ENCODE peak calls at places on chromosome 2, in five cellular contexts. One of them, this sample, is unnamed.
A peak's percentile ranks its signal among the peaks of the same experiment; 100 is the strongest.

GRCh38 chr2:240479561-240479960 is 44.1 kb downstream of the GPC1 start:
- DNase-seq in EH: no peak
- DNase-seq in uterus: no peak
- DNase-seq in amniotic epithelial cell: no peak
- DNase-seq in RPMI8226: no peak
- DNase-seq in this sample: no peak

GRCh38 chr2:207338610-207339009 is 172.9 kb upstream of the KLF7 start:
- DNase-seq in uterus: no peak
- DNase-seq in EH: no peak
- DNase-seq in amniotic epithelial cell: no peak
- DNase-seq in RPMI8226: no peak
- DNase-seq in this sample: no peak

GRCh38 chr2:112168422-112169124 is 30.4 kb downstream of the FBLN7 start:
- DNase-seq in uterus: no peak
- DNase-seq in EH: peak; percentile 24
- DNase-seq in RPMI8226: no peak
- DNase-seq in amniotic epithelial cell: no peak
- DNase-seq in this sample: no peak

GRCh38 chr2:201235865-201236811 is 24.2 kb upstream of the CASP8 start:
- DNase-seq in RPMI8226: peak; percentile 86
- DNase-seq in amniotic epithelial cell: peak; percentile 60
- DNase-seq in EH: peak; percentile 82
- DNase-seq in uterus: peak; percentile 64
- DNase-seq in this sample: peak; percentile 94

GRCh38 chr2:173151671-173152398 is 76.2 kb downstream of the MAP3K20 start:
- DNase-seq in RPMI8226: no peak
- DNase-seq in uterus: no peak
- DNase-seq in EH: peak; percentile 78
- DNase-seq in amniotic epithelial cell: peak; percentile 63
- DNase-seq in this sample: peak; percentile 69

GRCh38 chr2:224284134-224284946 is 117.6 kb downstream of the FAM124B start:
- DNase-seq in EH: peak; percentile 54
- DNase-seq in uterus: no peak
- DNase-seq in amniotic epithelial cell: peak; percentile 23
- DNase-seq in RPMI8226: peak; percentile 28
- DNase-seq in this sample: peak; percentile 80

GRCh38 chr2:167942495-167943081 is 304.8 kb downstream of the STK39 start:
- DNase-seq in amniotic epithelial cell: peak; percentile 35
- DNase-seq in RPMI8226: no peak
- DNase-seq in EH: no peak
- DNase-seq in uterus: no peak
- DNase-seq in this sample: no peak

GRCh38 chr2:174245065-174245464 is 3.3 kb downstream of the OLA1 start:
- DNase-seq in amniotic epithelial cell: no peak
- DNase-seq in EH: no peak
- DNase-seq in uterus: no peak
- DNase-seq in RPMI8226: no peak
- DNase-seq in this sample: no peak

GRCh38 chr2:27264753-27265535 is 2.1 kb upstream of the SLC30A3 start:
- DNase-seq in uterus: peak; percentile 51
- DNase-seq in EH: peak; percentile 63
- DNase-seq in RPMI8226: peak; percentile 76
- DNase-seq in amniotic epithelial cell: peak; percentile 11
- DNase-seq in this sample: peak; percentile 65

GRCh38 chr2:102620367-102620766 is 1.0 kb downstream of the SLC9A2 start:
- DNase-seq in uterus: no peak
- DNase-seq in RPMI8226: peak; percentile 29
- DNase-seq in amniotic epithelial cell: no peak
- DNase-seq in EH: no peak
- DNase-seq in this sample: no peak

GRCh38 chr2:1795842-1796580 is 51.7 kb upstream of the PXDN start:
- DNase-seq in EH: peak; percentile 73
- DNase-seq in amniotic epithelial cell: no peak
- DNase-seq in RPMI8226: peak; percentile 52
- DNase-seq in uterus: no peak
- DNase-seq in this sample: peak; percentile 65

GRCh38 chr2:134975281-134976009 is 56.8 kb downstream of the CCNT2 start:
- DNase-seq in RPMI8226: peak; percentile 91
- DNase-seq in amniotic epithelial cell: no peak
- DNase-seq in uterus: no peak
- DNase-seq in EH: no peak
- DNase-seq in this sample: no peak

GRCh38 chr2:204885747-204886146 is 340.5 kb downstream of the PARD3B start:
- DNase-seq in uterus: no peak
- DNase-seq in amniotic epithelial cell: peak; percentile 5
- DNase-seq in EH: no peak
- DNase-seq in RPMI8226: no peak
- DNase-seq in this sample: no peak

GRCh38 chr2:24189551-24189950 is 14.7 kb downstream of the FAM228A start:
- DNase-seq in uterus: no peak
- DNase-seq in RPMI8226: no peak
- DNase-seq in EH: no peak
- DNase-seq in amniotic epithelial cell: no peak
- DNase-seq in this sample: no peak

GRCh38 chr2:152647417-152648010 is 69.7 kb downstream of the PRPF40A start:
- DNase-seq in RPMI8226: no peak
- DNase-seq in EH: peak; percentile 50
- DNase-seq in uterus: peak; percentile 50
- DNase-seq in amniotic epithelial cell: no peak
- DNase-seq in this sample: peak; percentile 54

GRCh38 chr2:221074238-221074637 is 497.9 kb downstream of the EPHA4 start:
- DNase-seq in uterus: no peak
- DNase-seq in amniotic epithelial cell: no peak
- DNase-seq in EH: no peak
- DNase-seq in RPMI8226: no peak
- DNase-seq in this sample: no peak

GRCh38 chr2:68946117-68946516 is 6.6 kb downstream of the GKN2 start:
- DNase-seq in RPMI8226: no peak
- DNase-seq in uterus: no peak
- DNase-seq in EH: no peak
- DNase-seq in amniotic epithelial cell: no peak
- DNase-seq in this sample: no peak

GRCh38 chr2:109322111-109322510 is 193.1 kb downstream of the SH3RF3 start:
- DNase-seq in uterus: peak; percentile 97
- DNase-seq in amniotic epithelial cell: peak; percentile 99
- DNase-seq in EH: peak; percentile 99
- DNase-seq in RPMI8226: no peak
- DNase-seq in this sample: peak; percentile 97

GRCh38 chr2:126970583-126970982 is 71.9 kb downstream of the TEX51 start:
- DNase-seq in uterus: no peak
- DNase-seq in EH: peak; percentile 41
- DNase-seq in amniotic epithelial cell: no peak
- DNase-seq in RPMI8226: no peak
- DNase-seq in this sample: no peak

GRCh38 chr2:5368263-5368662 is 323.9 kb upstream of the SOX11 start:
- DNase-seq in EH: no peak
- DNase-seq in uterus: no peak
- DNase-seq in RPMI8226: no peak
- DNase-seq in amniotic epithelial cell: no peak
- DNase-seq in this sample: no peak

This sample was measured in adipocyte.